ENCODE peak calls at places on chromosomes 6 and 20, in nine cellular contexts. P, R, U, E, O, K, S, I and X are unnamed samples. For H3K4me1, H3K36me3 and H3K9me3, the result is how much of the 10 kb centered on the place peaks cover.

GRCh38 chr20:50348118-50348517 is 157.5 kb downstream of the CEBPB start:
- DNase-seq in S (no peak), E (no peak), P (no peak), U (peak), I (no peak), R (no peak), O (no peak), K (peak), X (no peak)

GRCh38 chr20:15154070-15154469 is 816.7 kb upstream of the FLRT3 start:
- DNase-seq in S (no peak), R (no peak), E (no peak), I (no peak), U (no peak), K (no peak), P (no peak), O (no peak), X (no peak)

GRCh38 chr6:26045939-26046368 is 41.3 kb upstream of the HFE start:
- DNase-seq in O (no peak), I (no peak), K (no peak), E (no peak), P (no peak), U (no peak), S (no peak), R (peak), X (no peak)

GRCh38 chr6:5471637-5472430 is 210.5 kb downstream of the FARS2 start:
- DNase-seq in E (no peak), K (no peak), U (no peak), I (no peak), S (no peak), O (no peak), P (no peak), R (no peak), X (peak)

GRCh38 chr6:89690944-89691324 is 52.4 kb upstream of the LYRM2 start:
- DNase-seq in S (no peak), P (no peak), R (no peak), O (no peak), I (no peak), E (no peak), K (no peak), U (no peak), X (no peak)

GRCh38 chr6:139732451-139732850 is 358.0 kb upstream of the CITED2 start:
- DNase-seq in U (no peak), K (no peak), S (no peak), O (peak), P (no peak), I (no peak), E (no peak), R (no peak), X (peak)

GRCh38 chr20:44247676-44248419 is 740 bp downstream of the GDAP1L1 start:
- DNase-seq in O (peak), U (no peak), K (no peak), I (no peak), P (peak), R (peak), S (no peak), E (peak), X (peak)

GRCh38 chr20:36173451-36173933 is 19.0 kb downstream of the EPB41L1 start:
- DNase-seq in O (no peak), S (no peak), R (peak), P (no peak), K (no peak), I (no peak), E (no peak), U (no peak), X (no peak)

GRCh38 chr20:237479-237878 is 10.4 kb downstream of the DEFB129 start:
- DNase-seq in P (no peak), E (no peak), S (no peak), O (no peak), I (no peak), U (no peak), R (no peak), K (no peak), X (no peak)

GRCh38 chr6:29746050-29746449 is 22.8 kb downstream of the HLA-F start:
- DNase-seq in O (no peak), R (no peak), P (no peak), K (no peak), U (peak), S (no peak), I (no peak), E (no peak), X (no peak)

GRCh38 chr6:51495016-51495805 is 592.2 kb downstream of the PKHD1 start:
- DNase-seq in S (no peak), I (no peak), O (no peak), E (no peak), U (no peak), K (no peak), P (no peak), R (no peak), X (no peak)

GRCh38 chr6:33080127-33081089 is 4.6 kb downstream of the HLA-DPB1 start:
- DNase-seq in R (no peak), S (no peak), K (peak), U (peak), O (peak), E (peak), P (peak), I (no peak), X (peak)

GRCh38 chr6:43829470-43829869 is 59.5 kb downstream of the VEGFA start:
- DNase-seq in O (no peak), P (peak), K (no peak), E (no peak), R (no peak), U (no peak), S (no peak), I (no peak), X (no peak)

GRCh38 chr6:154318711-154319110 is 37.9 kb downstream of the IPCEF1 start:
- DNase-seq in O (no peak), E (no peak), S (no peak), P (no peak), R (no peak), I (no peak), U (no peak), K (no peak), X (no peak)

DNA sequence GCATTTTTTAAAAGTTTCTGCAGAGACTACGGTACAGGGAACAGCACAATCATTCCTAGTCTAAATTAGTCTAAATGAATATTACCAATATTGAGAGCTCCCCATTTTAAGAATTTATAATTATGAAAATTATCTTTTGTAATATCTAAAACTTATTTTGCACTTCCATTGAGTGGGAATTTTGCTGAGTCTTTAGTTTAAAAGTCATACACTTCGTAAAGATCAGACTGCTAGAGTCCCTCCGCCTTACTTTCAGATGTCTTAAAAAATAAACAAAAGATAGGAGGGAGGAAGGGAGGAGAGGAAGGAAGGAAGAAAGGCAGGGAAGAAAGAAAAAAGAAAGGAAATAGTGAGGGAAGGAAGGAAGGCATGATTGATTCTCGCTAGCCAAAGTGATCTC is 278.2 kb upstream of the PRDM1 start:
- DNase-seq in S (no peak), U (no peak), I (no peak), P (no peak), K (no peak), O (no peak), R (no peak), E (no peak), X (no peak)
- H3K4me1 ChIP-seq in S (under half), U (under half), I (under half), P (under half), K (under half), O (under half), R (half or more), E (under half), X (under half)

DNA sequence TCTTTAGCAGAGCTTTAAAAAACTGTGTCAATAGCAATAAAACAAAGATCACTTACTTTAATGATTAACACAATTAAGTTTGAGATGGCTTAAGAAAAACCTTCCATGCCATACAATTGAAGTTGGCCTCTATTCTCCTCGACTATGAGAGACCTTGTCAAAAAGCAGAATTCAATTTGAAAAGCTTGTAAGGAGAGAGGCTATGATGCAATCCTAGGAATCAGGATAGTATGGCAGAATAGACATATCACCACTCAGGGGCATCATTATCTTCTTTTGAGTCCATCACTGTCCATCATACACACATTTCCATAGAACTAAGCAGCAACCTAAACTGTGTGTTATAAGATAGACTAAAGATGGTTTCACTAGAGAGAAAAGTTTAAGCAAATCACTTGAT is 17.2 kb downstream of the TBC1D7 start:
- DNase-seq in O (no peak), R (no peak), I (no peak), S (no peak), U (no peak), P (peak), E (no peak), K (no peak), X (no peak)
- H3K36me3 ChIP-seq in O (under half), R (half or more), I (half or more), S (under half), U (under half), P (under half), E (under half), K (half or more), X (under half)

GRCh38 chr6:39896701-39897100 is 37.6 kb downstream of the MOCS1 start:
- DNase-seq in S (no peak), U (no peak), P (no peak), O (no peak), K (peak), I (no peak), R (no peak), E (peak), X (no peak)
- H3K9me3 ChIP-seq in S (under half), U (under half), P (under half), O (under half), K (under half), I (under half), R (under half), E (under half), X (under half)

GRCh38 chr6:2852921-2853322 is 11.3 kb upstream of the SERPINB1 start:
- DNase-seq in P (no peak), R (no peak), U (peak), I (no peak), E (no peak), K (no peak), S (no peak), O (no peak), X (no peak)
- H3K4me1 ChIP-seq in P (under half), R (under half), U (under half), I (half or more), E (under half), K (under half), S (half or more), O (under half), X (half or more)

GRCh38 chr20:37201827-37202162 is 22.4 kb upstream of the MROH8 start:
- DNase-seq in R (no peak), I (no peak), E (no peak), O (no peak), S (no peak), U (no peak), K (no peak), P (no peak), X (no peak)
- H3K36me3 ChIP-seq in R (half or more), I (half or more), E (under half), O (under half), S (half or more), U (half or more), K (half or more), P (under half), X (under half)

GRCh38 chr6:28188111-28188979 is 36.7 kb upstream of the ZSCAN9 start:
- DNase-seq in O (no peak), U (no peak), I (no peak), R (no peak), S (no peak), K (no peak), E (no peak), P (no peak), X (no peak)
- H3K9me3 ChIP-seq in O (under half), U (under half), I (under half), R (under half), S (under half), K (half or more), E (under half), P (under half), X (under half)

DNA sequence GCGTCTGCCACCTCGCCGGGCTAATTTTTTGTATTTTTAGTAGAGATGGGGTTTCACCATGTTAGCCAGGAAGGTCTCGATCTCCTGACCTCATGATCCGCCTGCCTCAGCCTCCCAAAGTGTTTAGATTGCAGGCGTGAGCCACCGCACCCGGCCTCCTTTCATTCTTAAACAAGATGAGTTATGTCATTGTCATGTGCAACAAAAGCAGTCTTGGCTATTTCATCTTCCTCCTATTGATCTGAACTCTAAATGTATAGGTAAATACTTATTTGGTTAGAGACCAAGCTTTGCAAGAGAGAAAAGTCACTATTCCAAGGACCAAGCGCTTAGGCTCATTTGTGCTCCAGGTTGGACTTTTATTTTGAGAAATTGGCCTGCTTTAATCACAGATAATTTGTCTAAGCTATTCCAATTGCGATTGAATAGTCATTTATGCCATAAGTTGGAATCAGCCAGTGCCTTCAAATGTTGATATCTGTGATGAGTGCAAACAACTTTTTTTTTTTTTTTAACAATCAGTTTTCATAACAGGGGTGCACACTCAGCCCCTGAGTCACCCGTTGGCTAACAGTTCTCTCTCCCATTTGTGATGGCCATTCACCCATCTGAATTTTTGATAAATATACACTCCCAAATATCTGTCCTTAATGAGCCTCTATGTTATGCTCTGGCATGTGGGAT is 167.3 kb downstream of the BCAS1 start:
- DNase-seq in S (no peak), O (no peak), I (no peak), R (no peak), K (no peak), U (no peak), P (no peak), E (no peak), X (no peak)
- H3K4me1 ChIP-seq in S (under half), O (under half), I (half or more), R (under half), K (under half), U (under half), P (under half), E (under half), X (under half)

GRCh38 chr6:134169881-134170486 is 117.6 kb upstream of the SLC2A12 start:
- DNase-seq in R (no peak), U (no peak), O (no peak), E (peak), K (no peak), I (no peak), S (no peak), P (peak), X (no peak)

GRCh38 chr6:134166529-134167221 is 114.3 kb upstream of the SLC2A12 start:
- DNase-seq in U (no peak), P (peak), R (no peak), I (no peak), K (no peak), O (no peak), S (no peak), E (peak), X (no peak)

GRCh38 chr6:134171517-134171916 is 119.1 kb upstream of the SLC2A12 start:
- DNase-seq in O (no peak), K (no peak), P (peak), E (no peak), I (no peak), U (no peak), S (no peak), R (no peak), X (no peak)

GRCh38 chr6:134170844-134171243 is 118.4 kb upstream of the SLC2A12 start:
- DNase-seq in R (no peak), O (no peak), E (no peak), S (no peak), U (no peak), P (peak), K (no peak), I (no peak), X (no peak)

DNA sequence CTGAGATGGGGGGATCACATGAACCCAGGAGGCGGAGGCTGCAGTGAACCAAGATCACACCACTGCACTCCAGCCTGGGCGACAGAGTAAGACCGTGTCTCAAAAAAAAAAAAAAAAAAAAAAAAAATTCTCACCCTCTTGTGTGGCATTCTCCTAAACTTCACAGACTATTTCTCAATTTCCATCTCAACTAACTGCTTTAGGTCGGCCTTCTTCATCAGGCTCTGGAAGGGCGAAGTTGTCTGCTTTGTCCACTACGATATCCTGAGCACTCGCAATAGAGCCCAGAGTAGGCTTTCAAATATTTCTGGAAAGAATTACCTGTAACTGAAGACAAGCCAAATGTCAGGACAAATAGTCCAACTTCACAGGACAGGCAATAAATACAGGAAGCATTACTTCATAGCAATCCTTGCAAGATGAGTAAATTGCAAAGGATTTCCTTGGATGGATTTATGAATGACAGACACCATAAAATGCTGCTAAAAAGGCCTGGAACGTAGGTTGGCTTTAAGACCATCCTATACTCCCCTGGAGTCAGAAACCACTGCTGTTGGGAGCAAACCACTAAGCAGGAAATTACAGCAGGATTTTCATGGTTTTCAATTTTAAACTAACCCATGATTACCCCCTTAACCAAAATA is 116.3 kb upstream of the SLC2A12 start:
- DNase-seq in S (no peak), O (no peak), P (peak), R (no peak), E (peak), K (no peak), U (no peak), I (no peak), X (no peak)
- H3K36me3 ChIP-seq in S (under half), O (under half), P (under half), R (under half), E (under half), K (half or more), U (under half), I (half or more), X (under half)